ENCODE peak calls at places on chromosomes 3 and 15, in five cellular contexts. X, C, E, G and M are unnamed samples.

GRCh38 chr3:45124379-45124778 is 21.8 kb downstream of the CDCP1 start:
- DNase-seq in G (no peak), X (no peak), E (no peak), C (no peak), M (no peak)

GRCh38 chr15:45228931-45229330 is 23.1 kb upstream of the SLC28A2 start:
- DNase-seq in E (no peak), X (no peak), G (no peak), C (no peak), M (no peak)

GRCh38 chr3:105827959-105828358 is 40.9 kb downstream of the CBLB start:
- DNase-seq in X (no peak), C (peak; percentile 51), E (no peak), G (peak; percentile 46), M (no peak)

GRCh38 chr3:45597581-45597980 is 3.0 kb downstream of the LIMD1 start:
- DNase-seq in X (no peak), E (no peak), G (no peak), C (no peak), M (no peak)

GRCh38 chr3:39404943-39405686 is 1.4 kb upstream of the RPSA start:
- DNase-seq in G (no peak), X (no peak), E (no peak), C (no peak), M (no peak)

GRCh38 chr3:32089476-32089875 is 16.9 kb upstream of the GPD1L start:
- DNase-seq in E (no peak), G (no peak), C (no peak), X (no peak), M (no peak)

GRCh38 chr3:179546814-179547241 is 15.9 kb upstream of the ACTL6A start:
- DNase-seq in X (no peak), G (peak; percentile 19), C (no peak), E (no peak), M (no peak)

GRCh38 chr3:182284793-182285192 is 508.5 kb upstream of the ATP11B start:
- DNase-seq in G (peak; percentile 75), C (no peak), E (no peak), X (no peak), M (no peak)

GRCh38 chr3:190261740-190262139 is 60.5 kb downstream of the CLDN1 start:
- DNase-seq in C (no peak), E (no peak), X (no peak), G (no peak), M (no peak)

GRCh38 chr3:185079620-185080019 is 73.2 kb downstream of the C3orf70 start:
- DNase-seq in E (no peak), G (no peak), X (no peak), C (no peak), M (no peak)

GRCh38 chr15:93399121-93399520 is 310.1 kb upstream of the RGMA start:
- DNase-seq in X (no peak), G (no peak), E (no peak), C (no peak), M (no peak)

GRCh38 chr3:109903100-109903499 is 565.8 kb upstream of the DPPA4 start:
- DNase-seq in C (no peak), E (no peak), X (no peak), G (no peak), M (no peak)

GRCh38 chr3:11211531-11212300 is 57.4 kb downstream of the HRH1 start:
- DNase-seq in C (peak; percentile 46), X (no peak), E (no peak), G (no peak), M (no peak)

GRCh38 chr3:143242101-143242500 is 122.5 kb downstream of the CHST2 start:
- DNase-seq in G (no peak), C (no peak), E (no peak), X (no peak), M (no peak)

GRCh38 chr15:39944711-39945110 is 10.8 kb downstream of the EIF2AK4 start:
- DNase-seq in C (no peak), X (no peak), G (no peak), E (no peak), M (no peak)

GRCh38 chr3:50623840-50624474 is 7.0 kb downstream of the MAPKAPK3 start:
- DNase-seq in X (peak; percentile 40), C (no peak), E (peak; percentile 29), G (no peak), M (peak; percentile 82)

GRCh38 chr15:90939756-90940155 is 4.7 kb downstream of the UNC45A start:
- DNase-seq in X (no peak), E (no peak), C (no peak), G (no peak), M (no peak)

GRCh38 chr3:193791041-193792032 is 198.3 kb downstream of the OPA1 start:
- DNase-seq in X (no peak), E (no peak), G (peak; percentile 71), C (no peak), M (no peak)

GRCh38 chr3:197854596-197855343 is 63.7 kb downstream of the LRCH3 start:
- DNase-seq in X (no peak), G (no peak), E (no peak), C (peak; percentile 48), M (no peak)

GRCh38 chr15:75698399-75698747 is 14.3 kb downstream of the CSPG4 start:
- DNase-seq in X (no peak), C (no peak), E (no peak), G (no peak), M (no peak)

GRCh38 chr15:84840255-84840654 is 23.1 kb downstream of the ALPK3 start:
- DNase-seq in G (no peak), X (no peak), C (no peak), E (no peak), M (no peak)

GRCh38 chr3:131431754-131432153 is 50.2 kb downstream of the NUDT16 start:
- DNase-seq in G (no peak), C (no peak), X (no peak), E (no peak), M (no peak)

GRCh38 chr3:69791111-69791510 is 51.8 kb downstream of the MITF start:
- DNase-seq in G (no peak), X (no peak), E (no peak), C (peak; percentile 77), M (no peak)

GRCh38 chr3:30643763-30644462 is 37.5 kb downstream of the TGFBR2 start:
- DNase-seq in X (peak; percentile 24), E (peak; percentile 82), G (no peak), C (no peak), M (peak; percentile 79)

GRCh38 chr3:117104792-117105191 is 395.2 kb downstream of the TUSC7 start:
- DNase-seq in X (no peak), E (no peak), G (no peak), C (no peak), M (no peak)

GRCh38 chr3:65950340-65951326 is 88.1 kb downstream of the MAGI1 start:
- DNase-seq in E (no peak), X (no peak), C (no peak), G (no peak), M (no peak)

GRCh38 chr3:87270908-87271727 is 5.3 kb downstream of the POU1F1 start:
- DNase-seq in X (no peak), E (no peak), G (no peak), C (no peak), M (no peak)

GRCh38 chr3:63845215-63845614 is 18.4 kb downstream of the THOC7 start:
- DNase-seq in G (no peak), C (no peak), E (no peak), X (no peak), M (no peak)

GRCh38 chr3:188362405-188362831 is 208.5 kb downstream of the LPP start:
- DNase-seq in X (no peak), C (no peak), E (no peak), G (peak; percentile 66), M (no peak)

GRCh38 chr3:184773341-184774186 is 38.4 kb upstream of the VPS8 start:
- DNase-seq in E (no peak), C (no peak), G (no peak), X (no peak), M (no peak)

GRCh38 chr3:149604125-149604851 is 53.5 kb downstream of the WWTR1 start:
- DNase-seq in E (no peak), C (no peak), X (no peak), G (no peak), M (no peak)

GRCh38 chr3:10389995-10390394 is 69.1 kb upstream of the SEC13 start:
- DNase-seq in E (peak; percentile 45), X (no peak), G (no peak), C (no peak), M (no peak)

GRCh38 chr3:155535098-155535497 is 209.8 kb downstream of the PLCH1 start:
- DNase-seq in G (no peak), E (no peak), C (no peak), X (no peak), M (no peak)